ENCODE peak calls at places on chromosomes 7 and 10, in five cellular contexts. O is astrocyte; B is globus pallidus; T is DMS153; H is effector memory CD4-positive, alpha-beta T cell. Z is an unnamed sample.

GRCh38 chr10:103720964-103721335 is 134.4 kb downstream of the SH3PXD2A start:
- DNase-seq in B (no peak), H (no peak), T (no peak), O (no peak), Z (no peak)

GRCh38 chr10:122649903-122650302 is 49.7 kb downstream of the C10orf120 start:
- DNase-seq in H (no peak), B (no peak), T (no peak), O (no peak), Z (no peak)

GRCh38 chr10:44993226-44993921 is 7.3 kb upstream of the ZNF22 start:
- DNase-seq in H (no peak), O (no peak), B (no peak), T (no peak), Z (no peak)

GRCh38 chr10:58064714-58065528 is 202.8 kb downstream of the IPMK start:
- DNase-seq in O (peak), B (peak), T (peak), H (no peak), Z (peak)

GRCh38 chr7:24963218-24963617 is 16.8 kb downstream of the OSBPL3 start:
- DNase-seq in O (peak), H (no peak), B (peak), T (no peak), Z (peak)

GRCh38 chr10:130745831-130746230 is 565.7 kb downstream of the TCERG1L start:
- DNase-seq in O (no peak), T (no peak), H (no peak), B (no peak), Z (no peak)

GRCh38 chr7:44059219-44060090 is 5.9 kb downstream of the PGAM2 start:
- DNase-seq in O (no peak), T (no peak), H (no peak), B (no peak), Z (no peak)

GRCh38 chr7:5758286-5758685 is 23.2 kb downstream of the RNF216 start:
- DNase-seq in T (no peak), B (no peak), O (no peak), H (no peak), Z (no peak)

GRCh38 chr7:155851892-155852291 is 39.6 kb upstream of the SHH start:
- DNase-seq in B (no peak), H (no peak), O (no peak), T (no peak), Z (no peak)

GRCh38 chr7:155459133-155459866 is 1.4 kb downstream of the EN2 start:
- DNase-seq in B (no peak), H (no peak), T (no peak), O (no peak), Z (no peak)

GRCh38 chr10:46527241-46527811 is 29.1 kb downstream of the GPRIN2 start:
- DNase-seq in O (no peak), T (no peak), B (no peak), H (no peak), Z (no peak)

GRCh38 chr7:51471199-51472016 is 154.8 kb upstream of the COBL start:
- DNase-seq in H (no peak), T (no peak), O (no peak), B (peak), Z (no peak)

GRCh38 chr10:62046522-62047239 is 145.2 kb downstream of the ARID5B start:
- DNase-seq in T (no peak), B (peak), H (no peak), O (peak), Z (peak)